ENCODE peak calls at places on chromosomes 1 and 21, in five cellular contexts. B is MG63; K is naive thymus-derived CD4-positive, alpha-beta T cell; P is suprapubic skin; G is cardiac muscle cell. F is an unnamed sample. For H3K36me3, the result is how much of the 10 kb centered on the place peaks cover.

GRCh38 chr21:36910581-36911307 is 55.7 kb downstream of the HLCS start:
- DNase-seq in B (peak), K (no peak), G (no peak), P (no peak), F (no peak)

GRCh38 chr21:46355161-46356004 is 31.4 kb downstream of the PCNT start:
- DNase-seq in G (no peak), K (no peak), P (no peak), B (no peak), F (no peak)

GRCh38 chr1:65840683-65841082 is 48.0 kb downstream of the PDE4B start:
- DNase-seq in G (no peak), B (no peak), K (no peak), P (no peak), F (no peak)

GRCh38 chr1:109265741-109266330 is 16.5 kb downstream of the CELSR2 start:
- DNase-seq in G (no peak), B (no peak), K (no peak), P (no peak), F (no peak)

GRCh38 chr1:185317886-185318310 is 855 bp upstream of the IVNS1ABP start:
- DNase-seq in G (peak), K (peak), B (peak), P (peak), F (peak)

GRCh38 chr1:222843434-222844107 is 28.7 kb downstream of the DISP1 start:
- DNase-seq in G (no peak), B (no peak), K (no peak), P (no peak), F (no peak)

GRCh38 chr21:34635307-34635706 is 20.4 kb upstream of the RCAN1 start:
- DNase-seq in K (no peak), P (no peak), B (no peak), G (no peak), F (no peak)

GRCh38 chr1:248790456-248790855 is 34.9 kb upstream of the LYPD8 start:
- DNase-seq in G (no peak), P (no peak), B (no peak), K (no peak), F (no peak)

GRCh38 chr1:189131576-189131975 is 1346.1 kb downstream of the BRINP3 start:
- DNase-seq in K (no peak), B (no peak), G (no peak), P (no peak), F (no peak)

GRCh38 chr1:100861379-100861778 is 33.3 kb downstream of the EXTL2 start:
- DNase-seq in B (no peak), G (no peak), P (no peak), K (no peak), F (no peak)

GRCh38 chr1:235952950-235953615 is 86.4 kb upstream of the LYST start:
- DNase-seq in G (no peak), K (no peak), B (no peak), P (no peak), F (no peak)

GRCh38 chr1:16252912-16253311 is 15.9 kb upstream of the CPLANE2 start:
- DNase-seq in B (no peak), G (no peak), P (no peak), K (no peak), F (no peak)
- H3K36me3 ChIP-seq in B (under half), G (under half), P (under half), K (under half), F (half or more)

DNA sequence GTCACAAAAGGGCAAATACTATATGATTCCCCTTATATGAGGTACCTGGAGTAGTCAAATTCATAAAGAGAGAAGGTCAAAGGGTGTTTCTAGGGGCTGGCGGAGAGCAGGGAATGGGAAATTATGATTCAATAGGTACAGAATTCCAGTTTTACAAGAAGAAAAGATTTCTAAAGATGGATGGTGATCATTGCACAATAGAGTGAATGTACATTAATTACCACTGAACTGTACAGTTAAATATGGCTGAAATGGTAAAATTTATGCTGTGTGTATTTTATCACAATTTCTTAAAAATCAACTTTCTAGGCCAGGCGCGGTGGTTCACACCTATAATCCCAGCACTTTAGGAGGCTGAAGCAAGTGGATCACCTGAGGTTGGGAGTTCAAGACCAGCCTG is 18.1 kb upstream of the TMEM81 start:
- DNase-seq in K (no peak), G (no peak), P (no peak), B (no peak), F (no peak)
- H3K36me3 ChIP-seq in K (under half), G (half or more), P (half or more), B (half or more), F (half or more)

GRCh38 chr1:32028746-32029145 is 15.1 kb downstream of the KHDRBS1 start:
- DNase-seq in K (no peak), G (no peak), B (no peak), P (no peak), F (no peak)
- H3K36me3 ChIP-seq in K (under half), G (under half), B (half or more), P (under half), F (half or more)

DNA sequence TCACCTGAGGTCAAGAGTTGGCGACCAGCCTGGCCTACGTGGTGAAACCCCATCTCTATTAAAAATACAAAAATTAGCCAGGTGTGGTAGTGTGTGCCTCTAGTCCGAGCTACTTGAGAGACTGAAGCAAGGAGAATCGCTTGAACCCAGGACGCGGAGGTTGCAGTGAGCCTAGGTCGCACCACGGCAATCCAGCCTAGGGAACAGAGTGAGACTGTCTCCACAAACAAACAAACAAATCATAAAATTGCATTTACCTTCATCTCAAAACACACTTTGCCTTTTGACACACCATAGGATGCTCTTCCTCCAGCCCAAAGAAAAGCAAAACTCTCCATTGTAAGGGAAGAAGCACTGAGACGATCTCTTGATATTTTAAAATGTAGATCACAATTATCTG is 4.3 kb downstream of the HNRNPU start:
- DNase-seq in B (no peak), G (no peak), P (no peak), K (no peak), F (no peak)
- H3K36me3 ChIP-seq in B (half or more), G (half or more), P (under half), K (under half), F (half or more)